ENCODE peak calls at places on chromosomes 16 and 17, in five cellular contexts. One of them, this sample, is unnamed.

GRCh38 chr16:78607465-78607864 is 508.0 kb downstream of the WWOX start:
- DNase-seq in fibroblast of the conjunctiva: no peak
- DNase-seq in left kidney: no peak
- DNase-seq in A549: no peak
- DNase-seq in endothelial cell: no peak
- DNase-seq in this sample: no peak

GRCh38 chr17:80068301-80069160 is 32.1 kb downstream of the CCDC40 start:
- DNase-seq in fibroblast of the conjunctiva: peak
- DNase-seq in left kidney: peak
- DNase-seq in A549: no peak
- DNase-seq in endothelial cell: no peak
- DNase-seq in this sample: no peak

GRCh38 chr17:82718986-82719685 is 2.6 kb downstream of the FN3KRP start:
- DNase-seq in fibroblast of the conjunctiva: no peak
- DNase-seq in left kidney: no peak
- DNase-seq in A549: no peak
- DNase-seq in endothelial cell: no peak
- DNase-seq in this sample: no peak

GRCh38 chr16:88700636-88701482 is 5.3 kb downstream of the RNF166 start:
- DNase-seq in fibroblast of the conjunctiva: no peak
- DNase-seq in left kidney: peak
- DNase-seq in A549: no peak
- DNase-seq in endothelial cell: peak
- DNase-seq in this sample: peak

GRCh38 chr16:18839555-18839954 is 38.2 kb upstream of the ARL6IP1 start:
- DNase-seq in fibroblast of the conjunctiva: no peak
- DNase-seq in left kidney: no peak
- DNase-seq in A549: no peak
- DNase-seq in endothelial cell: no peak
- DNase-seq in this sample: no peak

GRCh38 chr16:20868890-20869289 is 31.3 kb downstream of the DCUN1D3 start:
- DNase-seq in fibroblast of the conjunctiva: peak
- DNase-seq in left kidney: no peak
- DNase-seq in A549: no peak
- DNase-seq in endothelial cell: no peak
- DNase-seq in this sample: no peak

GRCh38 chr16:67546761-67547422 is 15.4 kb upstream of the CTCF start:
- DNase-seq in fibroblast of the conjunctiva: peak
- DNase-seq in left kidney: peak
- DNase-seq in A549: peak
- DNase-seq in endothelial cell: peak
- DNase-seq in this sample: peak

GRCh38 chr17:78515480-78515879 is 61.7 kb downstream of the DNAH17 start:
- DNase-seq in fibroblast of the conjunctiva: no peak
- DNase-seq in left kidney: no peak
- DNase-seq in A549: no peak
- DNase-seq in endothelial cell: no peak
- DNase-seq in this sample: no peak

GRCh38 chr16:17359778-17360177 is 111.0 kb downstream of the XYLT1 start:
- DNase-seq in fibroblast of the conjunctiva: no peak
- DNase-seq in left kidney: no peak
- DNase-seq in A549: no peak
- DNase-seq in endothelial cell: no peak
- DNase-seq in this sample: no peak

GRCh38 chr17:47663997-47664941 is 14.6 kb downstream of the KPNB1 start:
- DNase-seq in fibroblast of the conjunctiva: peak
- DNase-seq in left kidney: peak
- DNase-seq in A549: peak
- DNase-seq in endothelial cell: peak
- DNase-seq in this sample: peak

GRCh38 chr16:10736926-10737625 is 6.6 kb upstream of the NUBP1 start:
- DNase-seq in fibroblast of the conjunctiva: peak
- DNase-seq in left kidney: peak
- DNase-seq in A549: peak
- DNase-seq in endothelial cell: peak
- DNase-seq in this sample: peak